ENCODE peak calls at places on chromosomes 6 and 20, in four cellular contexts. One of them, this sample, is unnamed.
A peak's percentile ranks its signal among the peaks of the same experiment; 100 is the strongest.

GRCh38 chr6:90066715-90067114 is 172.4 kb downstream of the GJA10 start:
- DNase-seq in right cardiac atrium: no peak
- DNase-seq in adrenal gland: no peak
- DNase-seq in endodermal cell: no peak
- DNase-seq in this sample: no peak

GRCh38 chr20:49612127-49612738 is 44.3 kb upstream of the PTGIS start:
- DNase-seq in right cardiac atrium: peak; percentile 82
- DNase-seq in endodermal cell: no peak
- DNase-seq in adrenal gland: no peak
- DNase-seq in this sample: peak; percentile 35

GRCh38 chr6:138514860-138515540 is 15.7 kb upstream of the NHSL1 start:
- DNase-seq in endodermal cell: no peak
- DNase-seq in adrenal gland: no peak
- DNase-seq in right cardiac atrium: no peak
- DNase-seq in this sample: no peak

GRCh38 chr6:102619585-102619984 is 1226.1 kb downstream of the GRIK2 start:
- DNase-seq in endodermal cell: no peak
- DNase-seq in adrenal gland: no peak
- DNase-seq in right cardiac atrium: no peak
- DNase-seq in this sample: no peak

GRCh38 chr6:28353981-28354676 is 4.4 kb downstream of the ZKSCAN3 start:
- DNase-seq in right cardiac atrium: peak; percentile 75
- DNase-seq in endodermal cell: no peak
- DNase-seq in adrenal gland: peak; percentile 42
- DNase-seq in this sample: peak; percentile 25

GRCh38 chr6:167941822-167942221 is 55.6 kb upstream of the KIF25 start:
- DNase-seq in adrenal gland: no peak
- DNase-seq in right cardiac atrium: no peak
- DNase-seq in endodermal cell: no peak
- DNase-seq in this sample: no peak

GRCh38 chr6:34062815-34063214 is 83.1 kb downstream of the GRM4 start:
- DNase-seq in endodermal cell: peak; percentile 72
- DNase-seq in adrenal gland: no peak
- DNase-seq in right cardiac atrium: no peak
- DNase-seq in this sample: no peak

GRCh38 chr6:166947251-166947650 is 9.1 kb downstream of the RNASET2 start:
- DNase-seq in endodermal cell: no peak
- DNase-seq in right cardiac atrium: no peak
- DNase-seq in adrenal gland: no peak
- DNase-seq in this sample: no peak

GRCh38 chr6:3849681-3850450 is 693 bp downstream of the FAM50B start:
- DNase-seq in endodermal cell: peak; percentile 50
- DNase-seq in adrenal gland: peak; percentile 25
- DNase-seq in right cardiac atrium: peak; percentile 76
- DNase-seq in this sample: peak; percentile 20

GRCh38 chr20:14336667-14337066 is 745 bp downstream of the FLRT3 start:
- DNase-seq in endodermal cell: peak; percentile 58
- DNase-seq in right cardiac atrium: no peak
- DNase-seq in adrenal gland: no peak
- DNase-seq in this sample: peak; percentile 63

GRCh38 chr6:16576391-16577368 is 184.6 kb downstream of the ATXN1 start:
- DNase-seq in adrenal gland: no peak
- DNase-seq in endodermal cell: no peak
- DNase-seq in right cardiac atrium: no peak
- DNase-seq in this sample: peak; percentile 29

GRCh38 chr6:7074870-7075269 is 32.9 kb upstream of the RREB1 start:
- DNase-seq in endodermal cell: no peak
- DNase-seq in adrenal gland: no peak
- DNase-seq in right cardiac atrium: no peak
- DNase-seq in this sample: no peak

GRCh38 chr6:16511048-16511660 is 250.1 kb downstream of the ATXN1 start:
- DNase-seq in adrenal gland: peak; percentile 30
- DNase-seq in right cardiac atrium: no peak
- DNase-seq in endodermal cell: no peak
- DNase-seq in this sample: peak; percentile 44

GRCh38 chr20:44540834-44541233 is 19.0 kb upstream of the SERINC3 start:
- DNase-seq in endodermal cell: no peak
- DNase-seq in adrenal gland: peak; percentile 25
- DNase-seq in right cardiac atrium: no peak
- DNase-seq in this sample: no peak

GRCh38 chr6:143061597-143062385 is 1.1 kb downstream of the AIG1 start:
- DNase-seq in right cardiac atrium: no peak
- DNase-seq in adrenal gland: no peak
- DNase-seq in endodermal cell: no peak
- DNase-seq in this sample: peak; percentile 73

GRCh38 chr20:46088409-46089075 is 1.2 kb downstream of the NCOA5 start:
- DNase-seq in right cardiac atrium: no peak
- DNase-seq in adrenal gland: no peak
- DNase-seq in endodermal cell: no peak
- DNase-seq in this sample: no peak

GRCh38 chr6:158853072-158853871 is 34.1 kb upstream of the EZR start:
- DNase-seq in right cardiac atrium: peak; percentile 67
- DNase-seq in endodermal cell: peak; percentile 98
- DNase-seq in adrenal gland: peak; percentile 78
- DNase-seq in this sample: peak; percentile 99

GRCh38 chr20:49403012-49403411 is 79.5 kb downstream of the KCNB1 start:
- DNase-seq in endodermal cell: no peak
- DNase-seq in right cardiac atrium: no peak
- DNase-seq in adrenal gland: no peak
- DNase-seq in this sample: no peak

GRCh38 chr6:159232106-159232645 is 63.0 kb downstream of the FNDC1 start:
- DNase-seq in adrenal gland: no peak
- DNase-seq in endodermal cell: no peak
- DNase-seq in right cardiac atrium: no peak
- DNase-seq in this sample: no peak

GRCh38 chr6:1624848-1625341 is 15.2 kb downstream of the FOXC1 start:
- DNase-seq in right cardiac atrium: peak; percentile 77
- DNase-seq in endodermal cell: no peak
- DNase-seq in adrenal gland: peak; percentile 35
- DNase-seq in this sample: no peak

GRCh38 chr6:138310294-138310693 is 67.4 kb upstream of the SMIM28 start:
- DNase-seq in right cardiac atrium: no peak
- DNase-seq in endodermal cell: no peak
- DNase-seq in adrenal gland: no peak
- DNase-seq in this sample: no peak

GRCh38 chr6:147905721-147906120 is 397.2 kb downstream of the SAMD5 start:
- DNase-seq in adrenal gland: no peak
- DNase-seq in right cardiac atrium: no peak
- DNase-seq in endodermal cell: no peak
- DNase-seq in this sample: no peak

GRCh38 chr6:155396605-155397004 is 59.0 kb downstream of the NOX3 start:
- DNase-seq in endodermal cell: no peak
- DNase-seq in right cardiac atrium: no peak
- DNase-seq in adrenal gland: no peak
- DNase-seq in this sample: no peak

GRCh38 chr20:62642666-62643520 is 590 bp downstream of the SLCO4A1 start:
- DNase-seq in endodermal cell: peak; percentile 79
- DNase-seq in right cardiac atrium: peak; percentile 78
- DNase-seq in adrenal gland: no peak
- DNase-seq in this sample: peak; percentile 33

GRCh38 chr6:44255848-44256247 is 1.5 kb downstream of the SLC35B2 start:
- DNase-seq in endodermal cell: no peak
- DNase-seq in right cardiac atrium: no peak
- DNase-seq in adrenal gland: no peak
- DNase-seq in this sample: no peak

GRCh38 chr6:76682842-76683241 is 610.4 kb upstream of the IMPG1 start:
- DNase-seq in adrenal gland: no peak
- DNase-seq in endodermal cell: no peak
- DNase-seq in right cardiac atrium: no peak
- DNase-seq in this sample: peak; percentile 27

GRCh38 chr6:125066140-125066539 is 87.4 kb upstream of the TPD52L1 start:
- DNase-seq in right cardiac atrium: no peak
- DNase-seq in adrenal gland: no peak
- DNase-seq in endodermal cell: no peak
- DNase-seq in this sample: no peak

GRCh38 chr6:13641315-13641714 is 26.2 kb downstream of the NOL7 start:
- DNase-seq in endodermal cell: no peak
- DNase-seq in right cardiac atrium: no peak
- DNase-seq in adrenal gland: no peak
- DNase-seq in this sample: no peak

GRCh38 chr6:38968702-38969149 is 79.9 kb upstream of the GLP1R start:
- DNase-seq in endodermal cell: no peak
- DNase-seq in right cardiac atrium: no peak
- DNase-seq in adrenal gland: no peak
- DNase-seq in this sample: no peak

GRCh38 chr20:49676581-49677291 is 36.9 kb downstream of the B4GALT5 start:
- DNase-seq in endodermal cell: no peak
- DNase-seq in right cardiac atrium: no peak
- DNase-seq in adrenal gland: peak; percentile 35
- DNase-seq in this sample: peak; percentile 80

GRCh38 chr6:346389-347030 is 45.0 kb upstream of the IRF4 start:
- DNase-seq in right cardiac atrium: no peak
- DNase-seq in adrenal gland: peak; percentile 65
- DNase-seq in endodermal cell: no peak
- DNase-seq in this sample: no peak

GRCh38 chr20:32208499-32209154 is 947 bp downstream of the POFUT1 start:
- DNase-seq in adrenal gland: no peak
- DNase-seq in endodermal cell: no peak
- DNase-seq in right cardiac atrium: no peak
- DNase-seq in this sample: no peak
- H3K4me1 ChIP-seq in adrenal gland: peaks cover 56% of the 10 kb centered on the region
- H3K4me1 ChIP-seq in endodermal cell: peaks cover 7% of the 10 kb centered on the region
- H3K4me1 ChIP-seq in right cardiac atrium: peaks cover 19% of the 10 kb centered on the region
- H3K4me1 ChIP-seq in this sample: peaks cover 7% of the 10 kb centered on the region

GRCh38 chr6:42217165-42217522 is 517 bp downstream of the MRPS10 start:
- DNase-seq in right cardiac atrium: no peak
- DNase-seq in adrenal gland: no peak
- DNase-seq in endodermal cell: no peak
- DNase-seq in this sample: no peak
- H3K27ac ChIP-seq in right cardiac atrium: peak overlapping the region; percentile 98
- H3K27ac ChIP-seq in adrenal gland: peak overlapping the region; percentile 12
- H3K27ac ChIP-seq in endodermal cell: peak overlapping the region; percentile 40
- H3K27ac ChIP-seq in this sample: peak overlapping the region; percentile 90

DNA sequence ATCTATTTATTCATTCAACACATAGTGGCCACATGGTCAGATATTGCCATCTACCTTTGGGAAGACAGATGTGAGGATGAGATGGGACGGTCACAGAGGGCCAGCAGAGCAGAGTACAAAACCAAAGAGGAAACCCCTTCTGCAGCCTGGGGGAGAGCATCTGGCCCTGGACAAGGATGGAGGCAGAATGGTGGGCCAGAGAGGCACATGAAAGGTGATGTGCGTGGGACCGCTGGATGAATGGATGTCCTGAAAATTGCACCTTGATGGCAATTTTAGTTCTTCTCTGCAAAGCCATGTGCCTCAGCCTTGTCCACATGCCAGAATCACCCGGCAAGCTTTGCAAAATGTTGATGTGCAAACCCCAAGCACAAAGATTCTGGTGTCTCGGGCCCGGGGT is 77.4 kb upstream of the CD93 start:
- DNase-seq in right cardiac atrium: no peak
- DNase-seq in endodermal cell: no peak
- DNase-seq in adrenal gland: no peak
- DNase-seq in this sample: no peak
- H3K4me1 ChIP-seq in right cardiac atrium: peaks cover 13% of the 10 kb centered on the region
- H3K4me1 ChIP-seq in endodermal cell: peaks cover 13% of the 10 kb centered on the region
- H3K4me1 ChIP-seq in adrenal gland: peaks cover 24% of the 10 kb centered on the region
- H3K4me1 ChIP-seq in this sample: no peaks in the 10 kb centered on the region

GRCh38 chr20:10636326-10636818 is 37.4 kb downstream of the JAG1 start:
- DNase-seq in right cardiac atrium: no peak
- DNase-seq in endodermal cell: no peak
- DNase-seq in adrenal gland: no peak
- DNase-seq in this sample: peak; percentile 23

GRCh38 chr20:10635476-10636208 is 38.2 kb downstream of the JAG1 start:
- DNase-seq in right cardiac atrium: no peak
- DNase-seq in endodermal cell: no peak
- DNase-seq in adrenal gland: no peak
- DNase-seq in this sample: no peak

GRCh38 chr20:10639051-10639761 is 34.6 kb downstream of the JAG1 start:
- DNase-seq in adrenal gland: no peak
- DNase-seq in endodermal cell: no peak
- DNase-seq in right cardiac atrium: no peak
- DNase-seq in this sample: no peak

GRCh38 chr20:10637062-10637559 is 36.7 kb downstream of the JAG1 start:
- DNase-seq in endodermal cell: no peak
- DNase-seq in adrenal gland: no peak
- DNase-seq in right cardiac atrium: peak; percentile 73
- DNase-seq in this sample: no peak

DNA sequence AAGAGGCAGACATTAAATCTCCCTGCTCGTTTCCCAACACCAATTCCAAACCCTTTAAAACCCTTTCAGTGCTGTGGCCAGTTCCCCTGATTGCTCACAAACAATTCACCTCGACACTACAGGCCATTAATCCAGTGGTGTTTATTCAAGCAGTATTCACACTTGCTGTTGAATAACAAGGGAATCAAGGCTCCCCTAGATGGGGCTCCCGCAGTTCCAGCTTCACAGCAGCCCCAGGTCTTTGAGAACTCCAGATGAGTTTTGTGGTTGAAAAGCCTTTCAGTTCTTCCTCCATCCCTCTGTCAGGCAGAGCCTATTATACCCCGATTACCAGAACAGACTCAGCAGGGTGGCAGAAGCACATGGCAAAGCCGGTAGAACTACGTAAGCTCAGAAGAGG is 36.2 kb downstream of the JAG1 start:
- DNase-seq in endodermal cell: peak; percentile 94
- DNase-seq in right cardiac atrium: no peak
- DNase-seq in adrenal gland: no peak
- DNase-seq in this sample: no peak
- H3K27ac ChIP-seq in endodermal cell: peak overlapping the region; percentile 66
- H3K27ac ChIP-seq in right cardiac atrium: peak overlapping the region; percentile 75
- H3K27ac ChIP-seq in adrenal gland: no peak overlapping the region
- H3K27ac ChIP-seq in this sample: no peak overlapping the region

GRCh38 chr6:36252005-36252404 is 17.9 kb upstream of the PNPLA1 start:
- DNase-seq in right cardiac atrium: no peak
- DNase-seq in endodermal cell: no peak
- DNase-seq in adrenal gland: no peak
- DNase-seq in this sample: no peak

GRCh38 chr6:36247691-36248090 is 22.2 kb upstream of the PNPLA1 start:
- DNase-seq in adrenal gland: no peak
- DNase-seq in right cardiac atrium: no peak
- DNase-seq in endodermal cell: no peak
- DNase-seq in this sample: no peak

GRCh38 chr6:36249010-36249409 is 20.9 kb upstream of the PNPLA1 start:
- DNase-seq in right cardiac atrium: no peak
- DNase-seq in adrenal gland: no peak
- DNase-seq in endodermal cell: no peak
- DNase-seq in this sample: no peak

GRCh38 chr6:36246511-36247268 is 23.2 kb upstream of the PNPLA1 start:
- DNase-seq in endodermal cell: peak; percentile 46
- DNase-seq in right cardiac atrium: no peak
- DNase-seq in adrenal gland: no peak
- DNase-seq in this sample: no peak

DNA sequence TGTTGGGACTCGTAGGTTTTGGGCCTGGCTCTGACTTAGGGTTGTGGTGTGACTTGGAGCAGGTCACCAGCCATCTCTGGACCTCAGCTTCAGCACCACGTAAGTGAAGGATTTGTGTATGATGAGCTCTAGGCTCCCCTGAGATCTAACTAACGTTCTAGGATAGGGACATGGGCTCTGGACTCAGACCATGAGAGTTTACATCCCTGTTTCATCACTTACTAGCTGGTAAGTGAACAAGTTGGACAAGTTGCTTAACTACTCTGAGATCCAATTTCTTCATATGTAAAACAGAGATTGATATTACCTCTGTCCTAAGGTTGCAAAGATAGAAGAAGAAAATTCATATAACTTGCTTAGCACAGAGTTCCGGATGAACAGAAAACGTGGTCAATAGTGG is 20.3 kb upstream of the PNPLA1 start:
- DNase-seq in adrenal gland: no peak
- DNase-seq in right cardiac atrium: no peak
- DNase-seq in endodermal cell: no peak
- DNase-seq in this sample: no peak
- H3K4me1 ChIP-seq in adrenal gland: peaks cover 25% of the 10 kb centered on the region
- H3K4me1 ChIP-seq in right cardiac atrium: no peaks in the 10 kb centered on the region
- H3K4me1 ChIP-seq in endodermal cell: peaks cover 7% of the 10 kb centered on the region
- H3K4me1 ChIP-seq in this sample: peaks cover 4% of the 10 kb centered on the region